ENCODE peak calls at places on chromosomes 1 and 21, in four cellular contexts. U, P, H and Q are unnamed samples. For H3K36me3, the result is how much of the 10 kb centered on the place peaks cover.

GRCh38 chr1:117232551-117232950 is 21.8 kb upstream of the VTCN1 start:
- DNase-seq in U (no peak), P (no peak), H (no peak), Q (no peak)

GRCh38 chr1:206935491-206936067 is 10.7 kb downstream of the PIGR start:
- DNase-seq in U (peak), P (peak), H (peak), Q (peak)

GRCh38 chr1:56758135-56758534 is 61.1 kb downstream of the FYB2 start:
- DNase-seq in U (no peak), P (no peak), H (peak), Q (peak)

GRCh38 chr1:230698130-230698529 is 15.8 kb downstream of the AGT start:
- DNase-seq in U (no peak), P (no peak), H (no peak), Q (no peak)

GRCh38 chr1:80214888-80215540 is 1208.5 kb upstream of the ADGRL4 start:
- DNase-seq in U (no peak), P (no peak), H (no peak), Q (no peak)

GRCh38 chr1:43039228-43040055 is 80.8 kb upstream of the SLC2A1 start:
- DNase-seq in U (no peak), P (peak), H (peak), Q (no peak)

GRCh38 chr1:48080343-48081255 is 83.4 kb upstream of the TRABD2B start:
- DNase-seq in U (no peak), P (no peak), H (no peak), Q (no peak)

GRCh38 chr1:160081261-160081936 is at the start of gene KCNJ9:
- DNase-seq in U (no peak), P (no peak), H (no peak), Q (no peak)

GRCh38 chr1:147151244-147151643 is 21.0 kb downstream of the PRKAB2 start:
- DNase-seq in U (no peak), P (no peak), H (no peak), Q (no peak)

GRCh38 chr1:97630968-97631367 is 289.9 kb downstream of the DPYD start:
- DNase-seq in U (no peak), P (no peak), H (peak), Q (peak)

GRCh38 chr1:44266400-44267344 is 53.4 kb downstream of the DMAP1 start:
- DNase-seq in U (no peak), P (no peak), H (no peak), Q (no peak)

GRCh38 chr1:113256348-113256729 is 134.0 kb upstream of the MAGI3 start:
- DNase-seq in U (no peak), P (no peak), H (no peak), Q (no peak)

GRCh38 chr1:77430966-77431735 is 149.3 kb downstream of the AK5 start:
- DNase-seq in U (no peak), P (no peak), H (no peak), Q (no peak)

GRCh38 chr21:42760361-42760970 is 107.0 kb downstream of the PDE9A start:
- DNase-seq in U (no peak), P (no peak), H (no peak), Q (no peak)

GRCh38 chr21:44988607-44989537 is 49.0 kb downstream of the SLX9 start:
- DNase-seq in U (no peak), P (no peak), H (no peak), Q (peak)

GRCh38 chr1:223811634-223812101 is 34.1 kb downstream of the TP53BP2 start:
- DNase-seq in U (no peak), P (no peak), H (no peak), Q (no peak)

GRCh38 chr1:172960019-172960418 is 90.7 kb downstream of the TNFSF18 start:
- DNase-seq in U (no peak), P (no peak), H (no peak), Q (no peak)

GRCh38 chr1:8283058-8283884 is 34.6 kb upstream of the SLC45A1 start:
- DNase-seq in U (peak), P (no peak), H (peak), Q (no peak)

GRCh38 chr1:36327421-36328087 is 4.1 kb upstream of the EVA1B start:
- DNase-seq in U (no peak), P (no peak), H (no peak), Q (no peak)

GRCh38 chr1:19123837-19124236 is 86.2 kb downstream of the UBR4 start:
- DNase-seq in U (no peak), P (no peak), H (no peak), Q (no peak)

GRCh38 chr1:183417691-183418491 is at the start of gene NMNAT2:
- DNase-seq in U (no peak), P (no peak), H (peak), Q (peak)

GRCh38 chr1:231630558-231631205 is 4.1 kb downstream of the DISC1 start:
- DNase-seq in U (no peak), P (no peak), H (no peak), Q (no peak)

GRCh38 chr1:225866981-225867380 is 15.2 kb downstream of the TMEM63A start:
- DNase-seq in U (no peak), P (no peak), H (no peak), Q (no peak)

GRCh38 chr1:25641329-25641725 is 24.7 kb downstream of the MAN1C1 start:
- DNase-seq in U (no peak), P (no peak), H (no peak), Q (no peak)

GRCh38 chr1:25640646-25641328 is 24.2 kb downstream of the MAN1C1 start:
- DNase-seq in U (no peak), P (no peak), H (no peak), Q (no peak)

GRCh38 chr1:25643962-25644361 is 27.4 kb downstream of the MAN1C1 start:
- DNase-seq in U (no peak), P (no peak), H (no peak), Q (no peak)

GRCh38 chr1:25641931-25642611 is 25.5 kb downstream of the MAN1C1 start:
- DNase-seq in U (no peak), P (no peak), H (no peak), Q (no peak)

GRCh38 chr1:25642710-25643109 is 26.1 kb downstream of the MAN1C1 start:
- DNase-seq in U (no peak), P (no peak), H (peak), Q (no peak)
- H3K4me3 ChIP-seq in U (no peak), P (no peak), H (no peak), Q (no peak)

DNA sequence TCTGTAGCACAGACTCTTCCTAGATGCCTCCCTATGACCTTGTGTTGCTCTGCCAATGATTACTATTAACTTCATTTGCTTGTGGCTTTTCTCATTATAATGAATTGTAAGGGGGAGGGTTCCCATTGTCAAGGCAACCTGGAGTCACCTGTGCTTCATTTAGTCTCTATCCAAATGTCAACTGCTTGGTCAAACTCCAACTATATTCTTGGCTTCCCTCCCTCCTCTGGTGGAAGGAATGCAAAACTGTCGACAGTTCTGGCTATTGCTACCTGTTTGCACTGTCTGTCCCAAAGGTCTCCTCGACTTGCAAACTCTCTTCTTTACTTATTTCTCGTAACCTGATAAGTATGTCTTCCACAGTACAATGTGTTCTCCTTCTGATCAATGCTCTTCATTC is 100.3 kb downstream of the CACNA1E start:
- DNase-seq in U (no peak), P (peak), H (peak), Q (no peak)
- TF ChIP-seq CTCF in U (no peak), P (peak), H (peak), Q (peak)

DNA sequence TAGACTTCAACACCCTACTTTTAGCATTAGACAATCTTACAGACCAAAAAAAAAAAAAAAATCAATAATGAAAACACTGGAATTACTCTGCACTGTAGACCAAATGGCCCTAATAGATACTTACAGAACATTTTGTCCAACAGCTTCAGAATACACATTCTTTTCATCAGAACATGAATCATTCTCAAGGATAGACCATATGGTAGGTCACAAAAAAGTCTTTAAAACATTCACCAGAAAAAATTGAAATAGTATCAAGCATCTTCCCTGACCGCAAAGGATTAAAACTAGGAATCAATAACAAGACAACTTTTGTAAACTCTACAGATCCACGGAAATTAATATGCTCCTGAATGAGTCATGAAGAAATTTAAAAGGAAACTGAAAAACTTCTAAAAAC is 22.5 kb downstream of the ZNF670 start:
- DNase-seq in U (no peak), P (no peak), H (no peak), Q (no peak)
- H3K36me3 ChIP-seq in U (under half), P (under half), H (under half), Q (under half)

DNA sequence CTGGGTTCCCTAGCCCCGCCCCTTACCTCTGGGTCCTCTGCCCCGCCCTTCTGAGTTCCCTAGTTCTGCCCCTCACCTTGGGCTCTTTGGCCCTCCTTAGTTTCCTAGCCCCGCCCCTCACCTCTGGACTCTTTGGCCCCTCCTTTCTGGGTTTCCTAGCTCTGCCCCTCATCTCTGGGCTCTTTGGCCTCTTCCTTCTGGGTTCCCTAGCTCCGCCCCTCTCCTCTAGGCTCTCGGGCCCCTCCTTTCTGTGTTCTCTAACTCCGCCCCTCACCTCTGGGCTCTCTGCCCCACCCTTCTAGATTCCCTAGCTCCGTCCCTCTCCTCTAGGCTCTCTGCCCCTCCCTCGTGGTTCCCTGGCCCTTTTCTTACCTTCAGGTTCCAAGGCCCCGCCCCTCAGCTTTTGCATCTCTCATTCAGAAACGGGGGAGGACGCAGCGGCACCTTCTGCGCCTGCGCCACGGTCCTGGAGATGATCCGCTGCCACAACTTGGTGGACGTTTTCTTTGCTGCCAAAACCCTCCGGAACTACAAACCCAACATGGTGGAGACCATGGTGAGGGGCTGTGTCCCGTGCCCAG is 88.5 kb downstream of the PTPRU start:
- DNase-seq in U (no peak), P (no peak), H (no peak), Q (no peak)
- H3K4me3 ChIP-seq in U (no peak), P (no peak), H (no peak), Q (no peak)

GRCh38 chr1:53559391-53559815 is 100.2 kb downstream of the DMRTB1 start:
- DNase-seq in U (no peak), P (no peak), H (peak), Q (no peak)

GRCh38 chr1:53556657-53557227 is 97.5 kb downstream of the DMRTB1 start:
- DNase-seq in U (no peak), P (no peak), H (no peak), Q (no peak)

GRCh38 chr1:53558916-53559315 is 99.7 kb downstream of the DMRTB1 start:
- DNase-seq in U (no peak), P (no peak), H (no peak), Q (no peak)

GRCh38 chr1:53557830-53558784 is 98.9 kb downstream of the DMRTB1 start:
- DNase-seq in U (no peak), P (no peak), H (peak), Q (no peak)

GRCh38 chr1:53557369-53557768 is 98.2 kb downstream of the DMRTB1 start:
- DNase-seq in U (no peak), P (no peak), H (peak), Q (no peak)
- TF ChIP-seq CTCF in U (no peak), P (no peak), H (no peak), Q (no peak)

DNA sequence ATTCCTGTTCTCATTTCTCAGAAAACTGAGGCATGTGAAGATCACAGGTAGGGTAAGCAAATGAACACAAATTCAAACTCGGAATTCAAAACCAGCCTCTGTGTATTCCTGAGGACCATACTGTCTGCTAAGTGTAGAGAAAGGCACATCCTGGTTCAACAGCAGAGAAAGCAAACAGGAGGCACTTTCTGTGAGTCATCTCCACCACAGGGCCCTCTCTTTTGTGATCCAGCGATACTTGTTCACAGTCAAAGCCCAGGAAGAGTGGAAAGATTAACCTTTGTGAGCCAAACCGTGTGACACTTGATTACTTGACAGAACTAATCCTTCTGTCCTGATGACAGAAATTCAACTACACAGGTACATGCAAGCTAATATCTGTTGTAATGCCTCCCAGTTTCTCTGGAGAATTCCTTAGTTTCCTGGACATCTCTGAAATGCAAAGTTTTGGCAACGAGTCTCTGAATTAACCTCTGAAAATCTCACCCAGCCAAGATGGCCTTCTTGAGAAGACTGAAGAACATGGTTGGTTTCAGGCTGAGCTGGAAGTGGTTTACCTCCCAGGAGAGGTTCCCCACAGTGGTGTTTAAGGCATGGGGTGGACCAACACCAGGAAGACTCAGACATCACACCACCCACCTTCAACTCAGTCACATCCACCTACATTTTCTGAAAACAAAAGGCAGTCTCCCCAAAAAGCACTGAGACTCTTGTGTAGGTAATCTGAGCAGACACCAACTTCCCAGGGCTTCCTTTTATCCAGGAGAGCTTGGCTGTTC is 98.2 kb upstream of the ERG start:
- DNase-seq in U (no peak), P (no peak), H (no peak), Q (no peak)
- H3K36me3 ChIP-seq in U (under half), P (under half), H (under half), Q (under half)